ENCODE peak calls at places on chromosomes 4 and X, in four cellular contexts. I, W, Q and O are unnamed samples.

GRCh38 chr4:54063737-54064316 is 578 bp downstream of the CHIC2 start:
- DNase-seq in I (peak; percentile 39), W (peak; percentile 31), Q (no peak), O (peak; percentile 58)

GRCh38 chr4:159341486-159341885 is 238.6 kb downstream of the RAPGEF2 start:
- DNase-seq in I (no peak), W (no peak), Q (peak; percentile 33), O (no peak)

GRCh38 chrX:25726539-25726938 is 411.6 kb upstream of the MAGEB18 start:
- DNase-seq in I (no peak), W (no peak), Q (peak; percentile 27), O (no peak)

GRCh38 chr4:150033937-150034336 is 44.3 kb upstream of the DCLK2 start:
- DNase-seq in I (peak; percentile 52), W (no peak), Q (peak; percentile 25), O (no peak)

GRCh38 chr4:37687175-37687525 is 974 bp upstream of the RELL1 start:
- DNase-seq in I (no peak), W (no peak), Q (no peak), O (no peak)

GRCh38 chr4:73864365-73864764 is 4.8 kb upstream of the CXCL1 start:
- DNase-seq in I (no peak), W (peak; percentile 51), Q (peak; percentile 59), O (no peak)

GRCh38 chrX:106698693-106699092 is 27.8 kb upstream of the RNF128 start:
- DNase-seq in I (no peak), W (no peak), Q (peak; percentile 62), O (no peak)

GRCh38 chr4:123248260-123248659 is 148.3 kb upstream of the SPRY1 start:
- DNase-seq in I (no peak), W (no peak), Q (no peak), O (no peak)

GRCh38 chr4:40003986-40004385 is 26.3 kb upstream of the PDS5A start:
- DNase-seq in I (no peak), W (no peak), Q (peak; percentile 62), O (no peak)

GRCh38 chr4:145623831-145624230 is 4.6 kb downstream of the MMAA start:
- DNase-seq in I (no peak), W (no peak), Q (peak; percentile 50), O (no peak)

GRCh38 chrX:114976321-114976720 is 41.1 kb downstream of the IL13RA2 start:
- DNase-seq in I (no peak), W (no peak), Q (peak; percentile 92), O (no peak)

GRCh38 chr4:70721747-70722146 is at the start of gene RUFY3:
- DNase-seq in I (peak; percentile 76), W (no peak), Q (no peak), O (peak; percentile 61)

GRCh38 chrX:35291013-35291412 is 348.4 kb downstream of the FAM47B start:
- DNase-seq in I (no peak), W (no peak), Q (no peak), O (no peak)

GRCh38 chrX:149470960-149471359 is 34.1 kb downstream of the IDS start:
- DNase-seq in I (peak; percentile 71), W (peak; percentile 62), Q (peak; percentile 31), O (peak; percentile 83)

GRCh38 chr4:175421506-175421905 is 390.6 kb downstream of the GPM6A start:
- DNase-seq in I (no peak), W (no peak), Q (peak; percentile 48), O (no peak)

GRCh38 chr4:99067617-99068016 is 21.0 kb downstream of the ADH5 start:
- DNase-seq in I (no peak), W (no peak), Q (no peak), O (no peak)

GRCh38 chr4:133154725-133155124 is 5.6 kb downstream of the PCDH10 start:
- DNase-seq in I (peak; percentile 41), W (peak; percentile 30), Q (peak; percentile 10), O (peak; percentile 33)

GRCh38 chr4:151901631-151902030 is 140.8 kb upstream of the GATB start:
- DNase-seq in I (no peak), W (no peak), Q (no peak), O (no peak)

GRCh38 chr4:6409381-6409780 is 63.0 kb downstream of the PPP2R2C start:
- DNase-seq in I (no peak), W (no peak), Q (no peak), O (no peak)

GRCh38 chrX:68829594-68830485 is 1.0 kb downstream of the EFNB1 start:
- DNase-seq in I (peak; percentile 28), W (no peak), Q (no peak), O (peak; percentile 36)

GRCh38 chrX:134294548-134294947 is 57.6 kb downstream of the CCDC160 start:
- DNase-seq in I (no peak), W (no peak), Q (peak; percentile 15), O (no peak)

GRCh38 chrX:39749135-39749534 is 348.6 kb downstream of the BCOR start:
- DNase-seq in I (no peak), W (no peak), Q (no peak), O (no peak)

GRCh38 chrX:125646195-125646594 is 326.5 kb downstream of the TEX13C start:
- DNase-seq in I (no peak), W (peak; percentile 9), Q (no peak), O (peak; percentile 16)

GRCh38 chr4:48133668-48134444 is at the start of gene TXK:
- DNase-seq in I (no peak), W (no peak), Q (no peak), O (no peak)

GRCh38 chr4:169286562-169287301 is 16.0 kb upstream of the SH3RF1 start:
- DNase-seq in I (peak; percentile 18), W (no peak), Q (peak; percentile 51), O (no peak)
- TF ChIP-seq CTCF in I (peak; percentile 54), W (no peak), Q (no peak), O (peak; percentile 43)

GRCh38 chr4:161256172-161256571 is 907.6 kb downstream of the FSTL5 start:
- DNase-seq in I (no peak), W (no peak), Q (no peak), O (no peak)

GRCh38 chr4:161248880-161249279 is 914.9 kb downstream of the FSTL5 start:
- DNase-seq in I (no peak), W (no peak), Q (no peak), O (no peak)

GRCh38 chr4:161249779-161250440 is 913.9 kb downstream of the FSTL5 start:
- DNase-seq in I (no peak), W (no peak), Q (no peak), O (no peak)

GRCh38 chr4:161254375-161254774 is 909.4 kb downstream of the FSTL5 start:
- DNase-seq in I (no peak), W (peak; percentile 11), Q (no peak), O (no peak)

GRCh38 chr4:161252520-161253141 is 911.2 kb downstream of the FSTL5 start:
- DNase-seq in I (peak; percentile 20), W (peak; percentile 74), Q (peak; percentile 38), O (no peak)
- TF ChIP-seq CTCF in I (peak; percentile 90), W (peak; percentile 91), Q (peak; percentile 50), O (peak; percentile 66)

GRCh38 chrX:67587946-67588624 is 44.3 kb downstream of the AR start:
- DNase-seq in I (no peak), W (no peak), Q (peak; percentile 51), O (no peak)
- TF ChIP-seq CTCF in I (no peak), W (no peak), Q (no peak), O (no peak)

GRCh38 chr4:3699261-3699660 is 66.9 kb upstream of the ADRA2C start:
- DNase-seq in I (no peak), W (no peak), Q (no peak), O (no peak)

GRCh38 chr4:3701271-3702083 is 64.7 kb upstream of the ADRA2C start:
- DNase-seq in I (no peak), W (no peak), Q (no peak), O (no peak)

GRCh38 chr4:3700223-3700622 is 66.0 kb upstream of the ADRA2C start:
- DNase-seq in I (peak; percentile 1), W (no peak), Q (no peak), O (peak; percentile 4)

GRCh38 chr4:3700736-3701135 is 65.4 kb upstream of the ADRA2C start:
- DNase-seq in I (no peak), W (no peak), Q (no peak), O (peak; percentile 10)

DNA sequence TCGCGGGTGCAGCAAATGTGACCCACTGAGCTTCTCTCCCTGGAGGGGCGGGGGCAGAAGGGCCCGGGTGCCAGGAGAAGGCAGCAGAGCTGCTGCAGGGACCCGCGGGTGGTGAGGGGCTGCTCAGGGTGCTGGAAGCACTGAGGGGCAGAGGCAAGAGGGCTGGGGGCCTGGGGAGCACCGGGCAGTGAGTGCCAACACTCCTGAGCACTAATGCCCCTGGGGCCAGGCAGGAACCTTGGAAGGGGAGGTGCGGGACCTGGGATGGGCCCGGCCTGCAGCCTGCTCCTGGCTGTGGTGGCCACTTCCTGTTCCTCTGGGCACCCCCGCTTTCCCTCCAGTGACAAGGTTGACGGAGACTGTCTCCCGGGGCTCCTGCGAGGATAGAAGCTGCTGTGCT is 66.5 kb upstream of the ADRA2C start:
- DNase-seq in I (peak; percentile 3), W (no peak), Q (no peak), O (no peak)
- TF ChIP-seq CTCF in I (no peak), W (no peak), Q (no peak), O (no peak)

DNA sequence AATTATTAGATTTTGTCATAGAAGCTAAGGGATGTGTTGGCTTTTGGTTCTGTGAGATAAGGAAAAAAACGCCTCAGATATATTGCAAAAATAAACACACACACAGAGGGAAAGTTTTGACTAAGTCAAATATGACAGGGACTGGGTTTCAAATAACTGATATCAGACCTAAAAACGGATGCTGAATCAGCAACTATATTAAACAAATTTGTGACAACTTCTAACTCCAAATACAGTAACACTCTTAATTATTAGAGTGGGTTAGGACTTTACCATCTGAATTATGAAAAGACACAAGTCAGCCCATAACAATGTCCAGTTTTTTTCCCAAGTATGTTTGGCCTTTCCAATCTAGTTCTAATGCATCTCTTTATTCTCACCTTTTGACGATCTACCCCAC is 2693.1 kb downstream of the ARAP2 start:
- DNase-seq in I (no peak), W (no peak), Q (no peak), O (no peak)
- TF ChIP-seq CTCF in I (no peak), W (no peak), Q (no peak), O (no peak)

DNA sequence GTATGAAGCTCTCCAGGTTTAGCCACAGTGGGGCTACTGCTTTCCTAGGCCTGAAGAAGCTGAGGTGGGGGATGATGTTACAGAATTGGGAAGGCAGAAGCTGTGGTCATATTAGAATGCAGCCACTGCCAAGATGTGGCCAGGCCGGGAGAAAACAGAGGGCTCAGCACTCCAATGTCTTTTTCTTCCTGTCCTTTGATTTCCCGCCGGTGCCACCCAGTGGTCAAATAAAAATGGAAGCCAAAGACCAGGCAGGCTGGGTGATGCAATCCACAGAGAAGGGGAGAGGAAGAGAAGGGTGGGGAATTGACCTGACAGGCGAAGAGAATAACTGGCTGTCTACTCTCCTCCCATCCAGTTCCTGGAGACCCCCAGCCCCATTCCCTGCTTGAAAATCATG is 94.9 kb upstream of the SHISA3 start:
- DNase-seq in I (peak; percentile 79), W (peak; percentile 26), Q (no peak), O (peak; percentile 71)
- TF ChIP-seq CTCF in I (peak; percentile 63), W (peak; percentile 44), Q (peak; percentile 13), O (peak; percentile 45)

GRCh38 chr4:172096771-172097170 is 283.6 kb downstream of the GALNTL6 start:
- DNase-seq in I (no peak), W (no peak), Q (no peak), O (no peak)
- TF ChIP-seq CTCF in I (no peak), W (no peak), Q (no peak), O (no peak)

GRCh38 chrX:49177338-49177833 is 5.7 kb downstream of the PLP2 start:
- DNase-seq in I (no peak), W (no peak), Q (peak; percentile 52), O (no peak)
- TF ChIP-seq CTCF in I (no peak), W (peak; percentile 14), Q (peak; percentile 40), O (no peak)

GRCh38 chrX:104370089-104370488 is 115.4 kb upstream of the ESX1 start:
- DNase-seq in I (no peak), W (no peak), Q (peak; percentile 63), O (no peak)
- TF ChIP-seq CTCF in I (no peak), W (no peak), Q (peak; percentile 44), O (no peak)